ENCODE peak calls at places on chromosomes 13 and 19, in six cellular contexts. One of them, this sample, is unnamed.

GRCh38 chr19:35509018-35509652 is 4.3 kb downstream of the DMKN start:
- DNase-seq in activated CD8-positive, alpha-beta T cell treated with anti-CD3 and anti-CD28 coated beads, Interleukin-2, amount 10 ng/mL, durations not matched to agents 7 days and 5 days: peak; percentile 60
- DNase-seq in lung: peak; percentile 77
- DNase-seq in Daoy: peak; percentile 78
- DNase-seq in RWPE1: peak; percentile 82
- DNase-seq in thoracic aorta: no peak
- DNase-seq in this sample: peak; percentile 52

GRCh38 chr13:79659161-79659560 is 178.2 kb downstream of the NDFIP2 start:
- DNase-seq in Daoy: no peak
- DNase-seq in lung: no peak
- DNase-seq in RWPE1: peak; percentile 11
- DNase-seq in activated CD8-positive, alpha-beta T cell treated with anti-CD3 and anti-CD28 coated beads, Interleukin-2, amount 10 ng/mL, durations not matched to agents 7 days and 5 days: no peak
- DNase-seq in thoracic aorta: no peak
- DNase-seq in this sample: no peak

GRCh38 chr19:2186071-2186846 is 22.5 kb downstream of the DOT1L start:
- DNase-seq in RWPE1: no peak
- DNase-seq in lung: peak; percentile 79
- DNase-seq in activated CD8-positive, alpha-beta T cell treated with anti-CD3 and anti-CD28 coated beads, Interleukin-2, amount 10 ng/mL, durations not matched to agents 7 days and 5 days: no peak
- DNase-seq in Daoy: no peak
- DNase-seq in thoracic aorta: peak; percentile 62
- DNase-seq in this sample: no peak

GRCh38 chr13:43918636-43919035 is 38.9 kb downstream of the LACC1 start:
- DNase-seq in activated CD8-positive, alpha-beta T cell treated with anti-CD3 and anti-CD28 coated beads, Interleukin-2, amount 10 ng/mL, durations not matched to agents 7 days and 5 days: no peak
- DNase-seq in lung: no peak
- DNase-seq in thoracic aorta: no peak
- DNase-seq in RWPE1: no peak
- DNase-seq in Daoy: no peak
- DNase-seq in this sample: no peak

GRCh38 chr13:65964672-65965071 is 1265.5 kb downstream of the PCDH9 start:
- DNase-seq in RWPE1: no peak
- DNase-seq in Daoy: no peak
- DNase-seq in thoracic aorta: no peak
- DNase-seq in lung: no peak
- DNase-seq in activated CD8-positive, alpha-beta T cell treated with anti-CD3 and anti-CD28 coated beads, Interleukin-2, amount 10 ng/mL, durations not matched to agents 7 days and 5 days: no peak
- DNase-seq in this sample: peak; percentile 38

GRCh38 chr13:75566658-75567057 is 17.1 kb downstream of the UCHL3 start:
- DNase-seq in thoracic aorta: no peak
- DNase-seq in RWPE1: no peak
- DNase-seq in lung: no peak
- DNase-seq in Daoy: no peak
- DNase-seq in activated CD8-positive, alpha-beta T cell treated with anti-CD3 and anti-CD28 coated beads, Interleukin-2, amount 10 ng/mL, durations not matched to agents 7 days and 5 days: no peak
- DNase-seq in this sample: peak; percentile 63

GRCh38 chr13:75869981-75870380 is 233.9 kb downstream of the LMO7 start:
- DNase-seq in Daoy: no peak
- DNase-seq in thoracic aorta: no peak
- DNase-seq in lung: no peak
- DNase-seq in RWPE1: no peak
- DNase-seq in activated CD8-positive, alpha-beta T cell treated with anti-CD3 and anti-CD28 coated beads, Interleukin-2, amount 10 ng/mL, durations not matched to agents 7 days and 5 days: peak; percentile 53
- DNase-seq in this sample: no peak

GRCh38 chr19:50658438-50659317 is 9.4 kb downstream of the C19orf81 start:
- DNase-seq in thoracic aorta: no peak
- DNase-seq in activated CD8-positive, alpha-beta T cell treated with anti-CD3 and anti-CD28 coated beads, Interleukin-2, amount 10 ng/mL, durations not matched to agents 7 days and 5 days: peak; percentile 67
- DNase-seq in RWPE1: peak; percentile 89
- DNase-seq in lung: peak; percentile 66
- DNase-seq in Daoy: peak; percentile 96
- DNase-seq in this sample: peak; percentile 93

GRCh38 chr19:15323496-15324235 is 8.7 kb downstream of the BRD4 start:
- DNase-seq in RWPE1: peak; percentile 45
- DNase-seq in Daoy: no peak
- DNase-seq in thoracic aorta: no peak
- DNase-seq in activated CD8-positive, alpha-beta T cell treated with anti-CD3 and anti-CD28 coated beads, Interleukin-2, amount 10 ng/mL, durations not matched to agents 7 days and 5 days: no peak
- DNase-seq in lung: no peak
- DNase-seq in this sample: no peak

GRCh38 chr19:1172353-1173159 is 1.5 kb downstream of the SBNO2 start:
- DNase-seq in thoracic aorta: no peak
- DNase-seq in activated CD8-positive, alpha-beta T cell treated with anti-CD3 and anti-CD28 coated beads, Interleukin-2, amount 10 ng/mL, durations not matched to agents 7 days and 5 days: no peak
- DNase-seq in Daoy: peak; percentile 76
- DNase-seq in lung: no peak
- DNase-seq in RWPE1: no peak
- DNase-seq in this sample: peak; percentile 78

GRCh38 chr13:110561335-110562033 is at the start of gene RAB20:
- DNase-seq in thoracic aorta: peak; percentile 54
- DNase-seq in Daoy: peak; percentile 80
- DNase-seq in lung: peak; percentile 92
- DNase-seq in activated CD8-positive, alpha-beta T cell treated with anti-CD3 and anti-CD28 coated beads, Interleukin-2, amount 10 ng/mL, durations not matched to agents 7 days and 5 days: peak; percentile 73
- DNase-seq in RWPE1: peak; percentile 87
- DNase-seq in this sample: peak; percentile 64

GRCh38 chr13:106795847-106796246 is 227.9 kb upstream of the ARGLU1 start:
- DNase-seq in activated CD8-positive, alpha-beta T cell treated with anti-CD3 and anti-CD28 coated beads, Interleukin-2, amount 10 ng/mL, durations not matched to agents 7 days and 5 days: no peak
- DNase-seq in Daoy: peak; percentile 4
- DNase-seq in thoracic aorta: no peak
- DNase-seq in RWPE1: no peak
- DNase-seq in lung: no peak
- DNase-seq in this sample: no peak

GRCh38 chr13:73767747-73768315 is 366.4 kb downstream of the KLF12 start:
- DNase-seq in Daoy: no peak
- DNase-seq in RWPE1: peak; percentile 10
- DNase-seq in thoracic aorta: no peak
- DNase-seq in lung: no peak
- DNase-seq in activated CD8-positive, alpha-beta T cell treated with anti-CD3 and anti-CD28 coated beads, Interleukin-2, amount 10 ng/mL, durations not matched to agents 7 days and 5 days: peak; percentile 35
- DNase-seq in this sample: no peak

GRCh38 chr13:112067121-112067741 is at the start of gene SOX1:
- DNase-seq in RWPE1: no peak
- DNase-seq in thoracic aorta: no peak
- DNase-seq in Daoy: peak; percentile 84
- DNase-seq in activated CD8-positive, alpha-beta T cell treated with anti-CD3 and anti-CD28 coated beads, Interleukin-2, amount 10 ng/mL, durations not matched to agents 7 days and 5 days: no peak
- DNase-seq in lung: no peak
- DNase-seq in this sample: no peak

GRCh38 chr13:25699600-25699999 is 327.8 kb downstream of the ATP8A2 start:
- DNase-seq in lung: no peak
- DNase-seq in Daoy: no peak
- DNase-seq in activated CD8-positive, alpha-beta T cell treated with anti-CD3 and anti-CD28 coated beads, Interleukin-2, amount 10 ng/mL, durations not matched to agents 7 days and 5 days: no peak
- DNase-seq in thoracic aorta: no peak
- DNase-seq in RWPE1: no peak
- DNase-seq in this sample: no peak

GRCh38 chr19:56837492-56837891 is 3.0 kb downstream of the PEG3 start:
- DNase-seq in Daoy: peak; percentile 95
- DNase-seq in RWPE1: no peak
- DNase-seq in thoracic aorta: peak; percentile 17
- DNase-seq in activated CD8-positive, alpha-beta T cell treated with anti-CD3 and anti-CD28 coated beads, Interleukin-2, amount 10 ng/mL, durations not matched to agents 7 days and 5 days: no peak
- DNase-seq in lung: peak; percentile 72
- DNase-seq in this sample: no peak

GRCh38 chr19:10575011-10575716 is 6.4 kb upstream of the CDKN2D start:
- DNase-seq in lung: no peak
- DNase-seq in Daoy: no peak
- DNase-seq in activated CD8-positive, alpha-beta T cell treated with anti-CD3 and anti-CD28 coated beads, Interleukin-2, amount 10 ng/mL, durations not matched to agents 7 days and 5 days: peak; percentile 34
- DNase-seq in thoracic aorta: no peak
- DNase-seq in RWPE1: no peak
- DNase-seq in this sample: no peak

GRCh38 chr19:9911524-9911923 is 24.8 kb downstream of the OLFM2 start:
- DNase-seq in thoracic aorta: no peak
- DNase-seq in activated CD8-positive, alpha-beta T cell treated with anti-CD3 and anti-CD28 coated beads, Interleukin-2, amount 10 ng/mL, durations not matched to agents 7 days and 5 days: no peak
- DNase-seq in RWPE1: no peak
- DNase-seq in lung: no peak
- DNase-seq in Daoy: no peak
- DNase-seq in this sample: no peak

GRCh38 chr13:80214521-80214941 is 126.4 kb downstream of the SPRY2 start:
- DNase-seq in Daoy: no peak
- DNase-seq in thoracic aorta: no peak
- DNase-seq in lung: no peak
- DNase-seq in RWPE1: no peak
- DNase-seq in activated CD8-positive, alpha-beta T cell treated with anti-CD3 and anti-CD28 coated beads, Interleukin-2, amount 10 ng/mL, durations not matched to agents 7 days and 5 days: no peak
- DNase-seq in this sample: no peak

GRCh38 chr13:108629353-108629752 is at the start of gene MYO16:
- DNase-seq in RWPE1: no peak
- DNase-seq in lung: no peak
- DNase-seq in Daoy: no peak
- DNase-seq in activated CD8-positive, alpha-beta T cell treated with anti-CD3 and anti-CD28 coated beads, Interleukin-2, amount 10 ng/mL, durations not matched to agents 7 days and 5 days: no peak
- DNase-seq in thoracic aorta: no peak
- DNase-seq in this sample: no peak

GRCh38 chr19:10655457-10656312 is 1.5 kb downstream of the ILF3 start:
- DNase-seq in activated CD8-positive, alpha-beta T cell treated with anti-CD3 and anti-CD28 coated beads, Interleukin-2, amount 10 ng/mL, durations not matched to agents 7 days and 5 days: no peak
- DNase-seq in lung: no peak
- DNase-seq in thoracic aorta: no peak
- DNase-seq in Daoy: peak; percentile 42
- DNase-seq in RWPE1: no peak
- DNase-seq in this sample: peak; percentile 55

GRCh38 chr19:55141696-55142095 is 7.3 kb downstream of the TNNT1 start:
- DNase-seq in RWPE1: no peak
- DNase-seq in thoracic aorta: no peak
- DNase-seq in lung: no peak
- DNase-seq in Daoy: no peak
- DNase-seq in activated CD8-positive, alpha-beta T cell treated with anti-CD3 and anti-CD28 coated beads, Interleukin-2, amount 10 ng/mL, durations not matched to agents 7 days and 5 days: no peak
- DNase-seq in this sample: no peak

GRCh38 chr13:43895940-43896339 is 16.2 kb downstream of the LACC1 start:
- DNase-seq in activated CD8-positive, alpha-beta T cell treated with anti-CD3 and anti-CD28 coated beads, Interleukin-2, amount 10 ng/mL, durations not matched to agents 7 days and 5 days: no peak
- DNase-seq in lung: no peak
- DNase-seq in Daoy: no peak
- DNase-seq in RWPE1: no peak
- DNase-seq in thoracic aorta: no peak
- DNase-seq in this sample: no peak

GRCh38 chr19:27966390-27966816 is 1246.5 kb downstream of the UQCRFS1 start:
- DNase-seq in thoracic aorta: no peak
- DNase-seq in Daoy: no peak
- DNase-seq in lung: no peak
- DNase-seq in activated CD8-positive, alpha-beta T cell treated with anti-CD3 and anti-CD28 coated beads, Interleukin-2, amount 10 ng/mL, durations not matched to agents 7 days and 5 days: no peak
- DNase-seq in RWPE1: peak; percentile 2
- DNase-seq in this sample: peak; percentile 39

GRCh38 chr19:4310247-4311121 is 6.1 kb downstream of the FSD1 start:
- DNase-seq in activated CD8-positive, alpha-beta T cell treated with anti-CD3 and anti-CD28 coated beads, Interleukin-2, amount 10 ng/mL, durations not matched to agents 7 days and 5 days: no peak
- DNase-seq in lung: no peak
- DNase-seq in thoracic aorta: no peak
- DNase-seq in RWPE1: peak; percentile 64
- DNase-seq in Daoy: peak; percentile 30
- DNase-seq in this sample: peak; percentile 21

GRCh38 chr13:109840201-109840892 is 54.0 kb upstream of the IRS2 start:
- DNase-seq in activated CD8-positive, alpha-beta T cell treated with anti-CD3 and anti-CD28 coated beads, Interleukin-2, amount 10 ng/mL, durations not matched to agents 7 days and 5 days: no peak
- DNase-seq in RWPE1: peak; percentile 42
- DNase-seq in thoracic aorta: no peak
- DNase-seq in lung: no peak
- DNase-seq in Daoy: peak; percentile 71
- DNase-seq in this sample: peak; percentile 91

GRCh38 chr19:6796278-6796677 is 23.8 kb downstream of the VAV1 start:
- DNase-seq in lung: no peak
- DNase-seq in Daoy: no peak
- DNase-seq in activated CD8-positive, alpha-beta T cell treated with anti-CD3 and anti-CD28 coated beads, Interleukin-2, amount 10 ng/mL, durations not matched to agents 7 days and 5 days: no peak
- DNase-seq in thoracic aorta: no peak
- DNase-seq in RWPE1: no peak
- DNase-seq in this sample: no peak

GRCh38 chr19:28502879-28503734 is 709.8 kb downstream of the UQCRFS1 start:
- DNase-seq in lung: no peak
- DNase-seq in activated CD8-positive, alpha-beta T cell treated with anti-CD3 and anti-CD28 coated beads, Interleukin-2, amount 10 ng/mL, durations not matched to agents 7 days and 5 days: no peak
- DNase-seq in RWPE1: no peak
- DNase-seq in Daoy: no peak
- DNase-seq in thoracic aorta: no peak
- DNase-seq in this sample: no peak

GRCh38 chr13:44843403-44843802 is 145.9 kb downstream of the NUFIP1 start:
- DNase-seq in Daoy: peak; percentile 19
- DNase-seq in RWPE1: no peak
- DNase-seq in lung: no peak
- DNase-seq in activated CD8-positive, alpha-beta T cell treated with anti-CD3 and anti-CD28 coated beads, Interleukin-2, amount 10 ng/mL, durations not matched to agents 7 days and 5 days: no peak
- DNase-seq in thoracic aorta: no peak
- DNase-seq in this sample: no peak

GRCh38 chr19:47353307-47353712 is 4.2 kb downstream of the DHX34 start:
- DNase-seq in thoracic aorta: no peak
- DNase-seq in activated CD8-positive, alpha-beta T cell treated with anti-CD3 and anti-CD28 coated beads, Interleukin-2, amount 10 ng/mL, durations not matched to agents 7 days and 5 days: no peak
- DNase-seq in Daoy: no peak
- DNase-seq in RWPE1: no peak
- DNase-seq in lung: no peak
- DNase-seq in this sample: no peak

GRCh38 chr19:46016426-46017094 is 6.3 kb downstream of the PGLYRP1 start:
- DNase-seq in RWPE1: peak; percentile 77
- DNase-seq in lung: peak; percentile 82
- DNase-seq in thoracic aorta: no peak
- DNase-seq in Daoy: peak; percentile 90
- DNase-seq in activated CD8-positive, alpha-beta T cell treated with anti-CD3 and anti-CD28 coated beads, Interleukin-2, amount 10 ng/mL, durations not matched to agents 7 days and 5 days: peak; percentile 87
- DNase-seq in this sample: peak; percentile 78

GRCh38 chr19:30073152-30074000 is 131.3 kb downstream of the URI1 start:
- DNase-seq in Daoy: no peak
- DNase-seq in activated CD8-positive, alpha-beta T cell treated with anti-CD3 and anti-CD28 coated beads, Interleukin-2, amount 10 ng/mL, durations not matched to agents 7 days and 5 days: no peak
- DNase-seq in thoracic aorta: no peak
- DNase-seq in RWPE1: no peak
- DNase-seq in lung: no peak
- DNase-seq in this sample: no peak

GRCh38 chr13:45951724-45952123 is 100.2 kb upstream of the SIAH3 start:
- DNase-seq in RWPE1: no peak
- DNase-seq in thoracic aorta: no peak
- DNase-seq in lung: no peak
- DNase-seq in Daoy: no peak
- DNase-seq in activated CD8-positive, alpha-beta T cell treated with anti-CD3 and anti-CD28 coated beads, Interleukin-2, amount 10 ng/mL, durations not matched to agents 7 days and 5 days: no peak
- DNase-seq in this sample: no peak

GRCh38 chr13:83024955-83025594 is 857.2 kb downstream of the SLITRK1 start:
- DNase-seq in Daoy: no peak
- DNase-seq in lung: no peak
- DNase-seq in RWPE1: no peak
- DNase-seq in thoracic aorta: no peak
- DNase-seq in activated CD8-positive, alpha-beta T cell treated with anti-CD3 and anti-CD28 coated beads, Interleukin-2, amount 10 ng/mL, durations not matched to agents 7 days and 5 days: no peak
- DNase-seq in this sample: no peak

GRCh38 chr13:100589178-100589725 is 663 bp upstream of the GGACT start:
- DNase-seq in activated CD8-positive, alpha-beta T cell treated with anti-CD3 and anti-CD28 coated beads, Interleukin-2, amount 10 ng/mL, durations not matched to agents 7 days and 5 days: no peak
- DNase-seq in Daoy: no peak
- DNase-seq in lung: no peak
- DNase-seq in RWPE1: no peak
- DNase-seq in thoracic aorta: no peak
- DNase-seq in this sample: no peak

GRCh38 chr19:55650602-55651230 is 2.7 kb downstream of the CCDC106 start:
- DNase-seq in activated CD8-positive, alpha-beta T cell treated with anti-CD3 and anti-CD28 coated beads, Interleukin-2, amount 10 ng/mL, durations not matched to agents 7 days and 5 days: no peak
- DNase-seq in lung: no peak
- DNase-seq in RWPE1: no peak
- DNase-seq in Daoy: no peak
- DNase-seq in thoracic aorta: no peak
- DNase-seq in this sample: no peak